ENCODE peak calls at places on chromosomes 4 and X, in nine cellular contexts. R is occipital lobe; U is CD4-positive, alpha-beta T cell; H is stimulated activated CD8-positive, alpha-beta memory T cell treated with anti-CD3 and anti-CD28 coated beads, Interleukin-4, amount 100 ng/mL, for 48 hours; C is activated CD4-positive, CD25-positive, alpha-beta regulatory T cell treated with anti-CD3 and anti-CD28 coated beads, Interleukin-2, amount 50 U/mL, for 72 hours; K is DMS79 treated with DMSO at 0.1 percent for 48 hours; O is GM04504; A is coronary artery; G is left ventricle myocardium superior. P is an unnamed sample.

GRCh38 chr4:145507636-145508035 is 26.0 kb downstream of the SMAD1 start:
- DNase-seq in R (no peak), G (no peak), H (no peak), A (no peak), U (no peak), K (no peak), C (no peak), O (no peak), P (no peak)

GRCh38 chr4:137156054-137156453 is 376.2 kb downstream of the PCDH18 start:
- DNase-seq in G (no peak), C (no peak), U (no peak), O (peak), H (no peak), K (no peak), A (no peak), R (no peak), P (no peak)

GRCh38 chr4:151012376-151012775 is 2.7 kb downstream of the LRBA start:
- DNase-seq in U (no peak), O (no peak), G (no peak), C (no peak), A (no peak), K (no peak), R (no peak), H (no peak), P (no peak)

GRCh38 chrX:41118156-41118555 is 32.9 kb downstream of the USP9X start:
- DNase-seq in K (no peak), A (no peak), O (no peak), H (peak), R (no peak), U (no peak), G (no peak), C (no peak), P (no peak)

GRCh38 chrX:10098235-10098819 is 58.4 kb upstream of the CLCN4 start:
- DNase-seq in G (no peak), C (no peak), O (no peak), K (no peak), U (peak), A (no peak), R (no peak), H (peak), P (no peak)

GRCh38 chr4:128470492-128471053 is 183.0 kb upstream of the PGRMC2 start:
- DNase-seq in A (no peak), H (no peak), R (no peak), K (no peak), O (no peak), G (no peak), U (no peak), C (no peak), P (no peak)

GRCh38 chr4:70700712-70701111 is 12.4 kb downstream of the UTP3 start:
- DNase-seq in G (no peak), R (no peak), K (no peak), H (no peak), O (no peak), A (no peak), U (no peak), C (no peak), P (no peak)

GRCh38 chr4:9762823-9763475 is 18.5 kb upstream of the DRD5 start:
- DNase-seq in C (no peak), U (no peak), K (peak), H (peak), R (peak), A (no peak), G (no peak), O (peak), P (peak)

GRCh38 chr4:37827030-37827705 is 682 bp downstream of the PGM2 start:
- DNase-seq in H (peak), R (no peak), A (no peak), O (no peak), U (no peak), G (no peak), C (no peak), K (no peak), P (no peak)

GRCh38 chr4:147821555-147821954 is 89.7 kb downstream of the ARHGAP10 start:
- DNase-seq in H (no peak), O (no peak), K (no peak), R (no peak), U (no peak), G (no peak), C (no peak), A (no peak), P (no peak)

GRCh38 chrX:15903186-15903681 is 48.6 kb upstream of the AP1S2 start:
- DNase-seq in R (no peak), C (no peak), A (no peak), O (no peak), G (no peak), H (peak), U (no peak), K (no peak), P (no peak)

GRCh38 chr4:71130827-71131603 is 137.6 kb downstream of the DCK start:
- DNase-seq in H (no peak), K (no peak), G (no peak), O (peak), R (no peak), C (no peak), U (no peak), A (no peak), P (peak)

GRCh38 chr4:123599920-123600394 is 203.4 kb downstream of the SPRY1 start:
- DNase-seq in G (peak), K (no peak), U (peak), R (peak), C (no peak), A (no peak), H (peak), O (no peak), P (peak)

GRCh38 chr4:110119880-110120279 is 78.5 kb downstream of the ELOVL6 start:
- DNase-seq in R (no peak), C (no peak), H (no peak), A (no peak), U (no peak), O (peak), K (no peak), G (no peak), P (no peak)

GRCh38 chr4:27714073-27714472 is 853.4 kb downstream of the STIM2 start:
- DNase-seq in A (no peak), O (no peak), C (no peak), H (no peak), K (no peak), R (no peak), G (no peak), U (no peak), P (no peak)